ENCODE peak calls at places on chromosome 5, in five cellular contexts. D is activated T-cell treated with anti-CD3 and anti-CD28 coated beads, Interleukin-2, amount 50 U/mL, for 24 hours; S is C1 segment of cervical spinal cord; H is H54; X is CD4-positive, alpha-beta T cell. G is an unnamed sample.
A peak's percentile ranks its signal among the peaks of the same experiment; 100 is the strongest.

GRCh38 chr5:145936401-145937131 is at the start of gene SH3RF2:
- DNase-seq in X (no peak), D (peak; percentile 43), S (no peak), H (peak; percentile 57), G (peak; percentile 49)

GRCh38 chr5:9716838-9717281 is 86.7 kb upstream of the TAS2R1 start:
- DNase-seq in X (no peak), H (no peak), D (no peak), S (no peak), G (no peak)

GRCh38 chr5:96823900-96824351 is 16.2 kb upstream of the ERAP1 start:
- DNase-seq in S (no peak), H (peak; percentile 44), X (no peak), D (no peak), G (no peak)

GRCh38 chr5:114789773-114790402 is 379.8 kb downstream of the TRIM36 start:
- DNase-seq in X (no peak), D (no peak), S (no peak), H (no peak), G (no peak)

GRCh38 chr5:56669534-56670483 is 145.5 kb upstream of the MAP3K1 start:
- DNase-seq in D (peak; percentile 50), H (no peak), S (peak; percentile 27), X (no peak), G (no peak)

GRCh38 chr5:180600554-180601041 is 9.3 kb upstream of the SCGB3A1 start:
- DNase-seq in S (no peak), D (no peak), X (no peak), H (no peak), G (no peak)

GRCh38 chr5:39534701-39535100 is 109.9 kb upstream of the DAB2 start:
- DNase-seq in D (no peak), X (no peak), S (no peak), H (no peak), G (no peak)

GRCh38 chr5:96149546-96149945 is 187.9 kb upstream of the ELL2 start:
- DNase-seq in X (no peak), H (no peak), D (no peak), S (no peak), G (no peak)

GRCh38 chr5:132354828-132355765 is 14.4 kb upstream of the SLC22A5 start:
- DNase-seq in D (no peak), H (no peak), S (no peak), X (no peak), G (no peak)

GRCh38 chr5:142735323-142736246 is 34.6 kb upstream of the ARHGAP26 start:
- DNase-seq in H (no peak), S (no peak), D (no peak), X (no peak), G (no peak)

GRCh38 chr5:5126444-5126843 is 13.7 kb upstream of the ADAMTS16 start:
- DNase-seq in H (peak; percentile 92), X (no peak), S (no peak), D (no peak), G (no peak)

GRCh38 chr5:7331083-7331482 is 64.9 kb upstream of the ADCY2 start:
- DNase-seq in S (no peak), X (no peak), D (no peak), H (no peak), G (no peak)

GRCh38 chr5:22473865-22474264 is 379.3 kb downstream of the CDH12 start:
- DNase-seq in D (no peak), S (no peak), H (no peak), X (no peak), G (no peak)

GRCh38 chr5:175681045-175681974 is 23.4 kb downstream of the HRH2 start:
- DNase-seq in H (no peak), S (no peak), D (no peak), X (no peak), G (no peak)

GRCh38 chr5:77640577-77641396 is 2.3 kb upstream of the OTP start:
- DNase-seq in X (no peak), H (no peak), S (no peak), D (no peak), G (no peak)

GRCh38 chr5:161544350-161544765 is 2.2 kb downstream of the GABRB2 start:
- DNase-seq in D (no peak), X (no peak), S (no peak), H (peak; percentile 28), G (no peak)

GRCh38 chr5:149203896-149204544 is 62.7 kb downstream of the ABLIM3 start:
- DNase-seq in S (no peak), X (no peak), D (no peak), H (peak; percentile 26), G (peak; percentile 72)

GRCh38 chr5:149912226-149912864 is 32.2 kb downstream of the PDE6A start:
- DNase-seq in H (no peak), D (no peak), S (no peak), X (no peak), G (no peak)

GRCh38 chr5:89972901-89973300 is 436.7 kb downstream of the CETN3 start:
- DNase-seq in H (no peak), X (no peak), S (no peak), D (no peak), G (no peak)

GRCh38 chr5:76402880-76403712 is at the start of gene IQGAP2:
- DNase-seq in H (peak; percentile 44), D (peak; percentile 91), S (peak; percentile 48), X (peak; percentile 64), G (no peak)

GRCh38 chr5:135829681-135830383 is 4.6 kb upstream of the SLC25A48 start:
- DNase-seq in D (peak; percentile 44), S (peak; percentile 26), X (no peak), H (peak; percentile 86), G (no peak)

GRCh38 chr5:96958977-96959376 is 23.1 kb downstream of the LNPEP start:
- DNase-seq in S (no peak), X (no peak), H (no peak), D (no peak), G (no peak)

GRCh38 chr5:143542798-143543144 is 139.3 kb upstream of the NR3C1 start:
- DNase-seq in D (no peak), S (no peak), X (no peak), H (no peak), G (no peak)

GRCh38 chr5:143685416-143685815 is 126.5 kb upstream of the HMHB1 start:
- DNase-seq in S (no peak), D (no peak), X (no peak), H (no peak), G (no peak)

GRCh38 chr5:125045647-125046046 is 299.2 kb upstream of the ZNF608 start:
- DNase-seq in H (no peak), S (no peak), X (no peak), D (no peak), G (no peak)

GRCh38 chr5:142753114-142753764 is 16.9 kb upstream of the ARHGAP26 start:
- DNase-seq in H (no peak), X (no peak), S (peak; percentile 60), D (no peak), G (no peak)

GRCh38 chr5:59025734-59026133 is 442.9 kb downstream of the RAB3C start:
- DNase-seq in X (no peak), S (no peak), D (no peak), H (no peak), G (no peak)

GRCh38 chr5:91468643-91469422 is 85.7 kb upstream of the ARRDC3 start:
- DNase-seq in H (no peak), D (no peak), S (no peak), X (no peak), G (no peak)

GRCh38 chr5:153456354-153456753 is 34.1 kb upstream of the GRIA1 start:
- DNase-seq in H (no peak), X (no peak), D (no peak), S (no peak), G (no peak)

GRCh38 chr5:115810776-115811175 is 5.7 kb downstream of the CDO1 start:
- DNase-seq in S (no peak), H (no peak), X (no peak), D (no peak), G (no peak)

GRCh38 chr5:159913048-159913447 is 3.2 kb upstream of the ADRA1B start:
- DNase-seq in H (peak; percentile 62), X (no peak), D (no peak), S (no peak), G (no peak)

GRCh38 chr5:144191461-144191860 is 20.8 kb downstream of the KCTD16 start:
- DNase-seq in X (no peak), S (no peak), H (no peak), D (no peak), G (no peak)

GRCh38 chr5:7683753-7684152 is 167.2 kb downstream of the CFAP90 start:
- DNase-seq in X (no peak), D (no peak), H (no peak), S (no peak), G (no peak)

GRCh38 chr5:151742870-151743294 is 15.5 kb downstream of the ATOX1 start:
- DNase-seq in X (no peak), S (peak; percentile 31), D (no peak), H (peak; percentile 39), G (peak; percentile 27)